ENCODE peak calls at places on chromosomes 13 and 19, in nine cellular contexts. L, G, B, D, F, A, Y, J and O are unnamed samples.

GRCh38 chr19:19459707-19460251 is 54.3 kb downstream of the GATAD2A start:
- DNase-seq in B (no peak), D (no peak), G (no peak), F (no peak), Y (no peak), L (no peak), J (peak; percentile 58), A (no peak), O (peak; percentile 78)

GRCh38 chr13:63288576-63288975 is 1872.9 kb upstream of the PCDH20 start:
- DNase-seq in L (no peak), G (no peak), Y (no peak), D (no peak), F (no peak), A (no peak), B (no peak), J (no peak), O (no peak)

GRCh38 chr13:64684685-64685431 is 2545.3 kb downstream of the PCDH9 start:
- DNase-seq in D (no peak), B (no peak), F (peak; percentile 61), A (no peak), J (peak; percentile 21), G (no peak), L (no peak), Y (no peak), O (no peak)

GRCh38 chr13:47117268-47117667 is 220.4 kb upstream of the HTR2A start:
- DNase-seq in Y (no peak), J (peak; percentile 49), F (no peak), L (no peak), D (no peak), A (peak; percentile 40), B (no peak), G (no peak), O (no peak)

GRCh38 chr13:107301724-107302374 is 733.9 kb upstream of the ARGLU1 start:
- DNase-seq in J (peak; percentile 44), A (no peak), B (no peak), G (no peak), F (no peak), D (no peak), L (no peak), Y (no peak), O (no peak)

GRCh38 chr19:29843180-29844051 is 31.6 kb downstream of the CCNE1 start:
- DNase-seq in D (no peak), B (peak; percentile 51), J (peak; percentile 63), L (peak; percentile 68), F (peak; percentile 71), Y (no peak), A (peak; percentile 76), G (peak; percentile 40), O (peak; percentile 52)

GRCh38 chr13:23960566-23961156 is 63.4 kb upstream of the C1QTNF9B start:
- DNase-seq in J (peak; percentile 69), Y (no peak), B (no peak), G (no peak), L (no peak), F (peak; percentile 65), D (no peak), A (peak; percentile 69), O (no peak)

GRCh38 chr13:23868521-23868920 is 20.7 kb downstream of the MIPEP start:
- DNase-seq in D (no peak), F (no peak), G (no peak), J (peak; percentile 52), Y (no peak), B (no peak), L (no peak), A (no peak), O (no peak)

GRCh38 chr19:1076951-1077350 is 10.0 kb downstream of the ARHGAP45 start:
- DNase-seq in B (peak; percentile 79), L (peak; percentile 88), J (no peak), D (no peak), F (no peak), G (peak; percentile 42), Y (peak; percentile 98), A (no peak), O (peak; percentile 93)

GRCh38 chr19:16067205-16067938 is 8.9 kb upstream of the TPM4 start:
- DNase-seq in L (peak; percentile 88), B (peak; percentile 60), A (no peak), Y (no peak), J (peak; percentile 94), F (no peak), D (no peak), G (peak; percentile 42), O (peak; percentile 89)

GRCh38 chr13:97977376-97977705 is 23.9 kb downstream of the IPO5 start:
- DNase-seq in G (no peak), L (no peak), B (no peak), Y (no peak), D (no peak), J (peak; percentile 11), A (no peak), F (no peak), O (no peak)

GRCh38 chr19:5127710-5128109 is 158.8 kb downstream of the KDM4B start:
- DNase-seq in Y (no peak), L (no peak), G (no peak), J (no peak), A (no peak), B (no peak), D (no peak), F (peak; percentile 64), O (no peak)
- H3K4me1 ChIP-seq in Y (no peaks in the 10 kb centered on the region), L (peaks cover 7% of the 10 kb centered on the region), G (peaks cover 30% of the 10 kb centered on the region), J (peaks cover 82% of the 10 kb centered on the region), A (peaks cover 51% of the 10 kb centered on the region), B (peaks cover 15% of the 10 kb centered on the region), D (no peaks in the 10 kb centered on the region), F (peaks cover 8% of the 10 kb centered on the region), O (no peaks in the 10 kb centered on the region)

GRCh38 chr19:46611791-46612190 is 10.7 kb downstream of the CALM3 start:
- DNase-seq in Y (no peak), B (peak; percentile 46), F (peak; percentile 37), G (no peak), J (no peak), A (no peak), L (peak; percentile 54), D (no peak), O (peak; percentile 31)

GRCh38 chr19:46608581-46609345 is 7.6 kb downstream of the CALM3 start:
- DNase-seq in Y (no peak), A (no peak), D (no peak), L (peak; percentile 60), B (peak; percentile 27), J (no peak), G (no peak), F (peak; percentile 20), O (no peak)

GRCh38 chr19:46610413-46610775 is 9.3 kb downstream of the CALM3 start:
- DNase-seq in F (no peak), D (no peak), A (no peak), L (peak; percentile 18), G (no peak), J (no peak), B (peak; percentile 5), Y (no peak), O (no peak)

GRCh38 chr19:46609511-46610412 is 8.6 kb downstream of the CALM3 start:
- DNase-seq in F (peak; percentile 38), D (no peak), G (no peak), J (no peak), Y (no peak), B (peak; percentile 49), L (peak; percentile 40), A (no peak), O (no peak)

DNA sequence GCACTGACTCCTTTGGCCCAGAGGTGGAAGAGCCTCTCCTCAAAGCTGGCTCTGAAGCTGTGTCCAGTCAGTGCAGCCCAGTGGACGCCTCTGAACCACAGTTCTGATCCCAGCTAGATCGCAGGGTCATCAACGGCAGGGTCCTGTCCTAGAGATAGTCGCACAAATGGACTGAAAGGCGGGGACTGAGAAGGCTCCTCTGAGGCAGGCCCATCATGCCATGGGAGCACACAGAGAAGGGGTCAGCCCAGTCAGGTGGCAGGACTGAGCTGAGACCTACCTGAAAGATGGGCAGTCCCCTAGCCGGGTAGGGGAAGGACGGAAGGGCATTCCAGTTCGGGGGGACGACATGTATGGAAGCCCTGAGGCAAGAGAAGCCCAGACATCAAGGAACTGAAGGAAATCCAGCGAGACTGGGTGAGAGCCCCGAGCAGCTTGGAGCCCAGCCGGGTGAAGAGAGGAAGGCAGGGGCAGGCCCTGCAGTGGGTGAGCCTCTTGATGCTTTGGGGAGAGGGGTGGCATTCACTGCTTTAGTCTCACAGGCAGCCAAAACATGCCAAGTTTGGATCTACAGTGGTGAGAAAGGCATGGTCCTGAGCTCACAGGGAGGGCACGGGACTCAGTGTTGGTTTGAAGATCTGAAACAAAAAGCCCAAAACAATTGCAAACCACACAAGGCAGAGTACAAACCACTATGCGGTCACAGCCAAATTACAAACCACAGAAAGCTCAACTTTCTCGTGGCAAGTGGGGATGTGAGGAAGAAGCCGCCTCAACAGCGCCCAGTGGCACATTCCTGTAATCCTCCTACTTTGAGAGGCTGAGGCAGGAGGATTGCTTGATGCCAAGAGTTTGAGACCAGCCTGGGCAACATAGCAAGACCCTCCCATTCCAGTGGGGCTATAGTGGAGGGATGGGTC is 10.0 kb downstream of the CALM3 start:
- DNase-seq in L (peak; percentile 27), G (no peak), F (no peak), D (no peak), A (no peak), J (peak; percentile 51), B (peak; percentile 45), Y (peak; percentile 75), O (no peak)
- H3K4me1 ChIP-seq in L (no peaks in the 10 kb centered on the region), G (no peaks in the 10 kb centered on the region), F (no peaks in the 10 kb centered on the region), D (no peaks in the 10 kb centered on the region), A (no peaks in the 10 kb centered on the region), J (no peaks in the 10 kb centered on the region), B (no peaks in the 10 kb centered on the region), Y (peaks cover 18% of the 10 kb centered on the region), O (peaks cover 4% of the 10 kb centered on the region)

DNA sequence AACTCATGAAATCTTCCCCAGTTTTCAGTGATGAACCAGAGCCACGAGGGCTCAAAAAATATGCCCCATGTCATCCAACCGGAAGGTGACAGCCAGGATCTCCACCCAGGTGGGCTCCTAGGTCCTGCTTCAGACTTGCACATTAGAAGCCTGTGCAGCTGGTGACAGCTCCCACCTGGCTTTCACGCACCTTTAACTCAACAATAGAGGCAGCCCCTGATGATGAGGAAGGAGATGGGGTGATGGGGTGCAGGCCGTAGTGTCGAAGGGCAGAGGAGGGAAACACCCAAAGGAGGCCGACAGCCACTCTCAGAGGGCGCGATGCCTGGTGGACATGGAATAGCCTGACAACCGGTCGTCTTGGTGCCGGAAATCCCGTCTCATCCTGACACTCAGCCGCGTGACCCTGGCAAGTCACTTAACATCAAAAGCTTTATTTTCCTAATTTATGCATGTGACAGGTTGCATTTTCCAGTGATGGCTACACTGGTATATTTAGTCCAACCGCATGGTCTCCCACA is 118.0 kb downstream of the SOX1 start:
- DNase-seq in Y (no peak), F (peak; percentile 16), L (no peak), J (no peak), D (no peak), B (no peak), A (no peak), G (no peak), O (no peak)
- H3K4me1 ChIP-seq in Y (no peaks in the 10 kb centered on the region), F (no peaks in the 10 kb centered on the region), L (peaks cover 6% of the 10 kb centered on the region), J (no peaks in the 10 kb centered on the region), D (no peaks in the 10 kb centered on the region), B (no peaks in the 10 kb centered on the region), A (no peaks in the 10 kb centered on the region), G (no peaks in the 10 kb centered on the region), O (no peaks in the 10 kb centered on the region)

DNA sequence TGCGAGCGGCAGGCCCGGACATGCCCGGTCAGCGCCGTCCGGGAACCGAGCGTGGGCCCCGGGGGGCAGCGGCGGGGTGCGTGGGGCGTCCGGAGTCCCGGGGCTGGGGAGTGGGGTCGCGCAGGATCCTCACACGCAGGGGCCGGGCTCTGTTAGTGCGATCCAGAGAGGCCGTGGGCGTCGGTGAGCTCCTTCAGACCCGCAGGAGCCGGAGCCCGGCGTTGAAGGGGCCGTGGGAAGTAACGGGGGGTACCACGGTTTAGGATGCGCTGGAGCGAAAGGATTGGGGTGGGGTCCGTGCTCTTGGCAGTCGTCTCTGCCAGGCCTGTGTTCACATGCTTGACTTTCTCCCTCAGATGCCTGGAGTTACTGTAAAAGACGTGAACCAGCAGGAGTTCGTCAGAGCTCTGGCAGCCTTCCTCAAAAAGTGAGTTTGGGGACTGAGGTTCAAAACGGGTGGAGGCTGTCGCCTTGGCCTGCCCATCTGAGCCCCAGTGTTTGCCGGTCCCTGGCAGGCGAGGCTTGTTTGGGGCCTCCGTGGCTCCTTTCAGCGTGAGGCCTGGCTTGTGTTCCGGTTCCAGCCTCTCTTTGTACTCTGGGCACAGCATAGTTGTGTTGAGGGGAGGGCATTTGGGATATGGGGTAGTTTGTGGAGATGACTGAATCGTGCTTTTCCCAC is 503 bp downstream of the RPS19 start:
- DNase-seq in F (peak; percentile 53), L (no peak), B (peak; percentile 55), Y (peak; percentile 33), G (no peak), J (peak; percentile 31), A (no peak), D (no peak), O (peak; percentile 53)
- H3K4me1 ChIP-seq in F (peaks cover 28% of the 10 kb centered on the region), L (peaks cover 41% of the 10 kb centered on the region), B (peaks cover 19% of the 10 kb centered on the region), Y (peaks cover 45% of the 10 kb centered on the region), G (peaks cover 14% of the 10 kb centered on the region), J (peaks cover 10% of the 10 kb centered on the region), A (peaks cover 14% of the 10 kb centered on the region), D (peaks cover 47% of the 10 kb centered on the region), O (peaks cover 19% of the 10 kb centered on the region)